ENCODE peak calls at places on chromosomes 3 and 15, in four cellular contexts. One of them, this sample, is unnamed.

GRCh38 chr3:149437710-149438109 is 36.8 kb upstream of the TM4SF4 start:
- DNase-seq in ureter: no peak
- DNase-seq in HCT116: no peak
- DNase-seq in lower leg skin: no peak
- DNase-seq in this sample: no peak

GRCh38 chr15:59886476-59886875 is 117.6 kb upstream of the FOXB1 start:
- DNase-seq in ureter: no peak
- DNase-seq in HCT116: no peak
- DNase-seq in lower leg skin: no peak
- DNase-seq in this sample: no peak

GRCh38 chr3:55519016-55519415 is 31.9 kb upstream of the WNT5A start:
- DNase-seq in ureter: no peak
- DNase-seq in HCT116: no peak
- DNase-seq in lower leg skin: no peak
- DNase-seq in this sample: peak; percentile 48

GRCh38 chr3:48634661-48635221 is 520 bp downstream of the SLC26A6 start:
- DNase-seq in ureter: no peak
- DNase-seq in HCT116: no peak
- DNase-seq in lower leg skin: no peak
- DNase-seq in this sample: peak; percentile 43

GRCh38 chr3:149963485-149963884 is 7.2 kb downstream of the PFN2 start:
- DNase-seq in ureter: no peak
- DNase-seq in HCT116: no peak
- DNase-seq in lower leg skin: no peak
- DNase-seq in this sample: no peak

GRCh38 chr15:58520464-58520863 is 88.7 kb downstream of the LIPC start:
- DNase-seq in ureter: no peak
- DNase-seq in HCT116: no peak
- DNase-seq in lower leg skin: no peak
- DNase-seq in this sample: no peak

GRCh38 chr3:123841476-123842238 is 42.5 kb downstream of the MYLK start:
- DNase-seq in ureter: no peak
- DNase-seq in HCT116: no peak
- DNase-seq in lower leg skin: no peak
- DNase-seq in this sample: no peak

GRCh38 chr3:177906573-177907229 is 629.5 kb upstream of the KCNMB2 start:
- DNase-seq in ureter: no peak
- DNase-seq in HCT116: no peak
- DNase-seq in lower leg skin: no peak
- DNase-seq in this sample: no peak

GRCh38 chr15:56098230-56098899 is 105.0 kb upstream of the NEDD4 start:
- DNase-seq in ureter: no peak
- DNase-seq in HCT116: no peak
- DNase-seq in lower leg skin: no peak
- DNase-seq in this sample: no peak

GRCh38 chr3:106428565-106428994 is 559.8 kb upstream of the CBLB start:
- DNase-seq in ureter: no peak
- DNase-seq in HCT116: no peak
- DNase-seq in lower leg skin: peak; percentile 66
- DNase-seq in this sample: peak; percentile 81

GRCh38 chr3:5633960-5634359 is 446.5 kb downstream of the EDEM1 start:
- DNase-seq in ureter: no peak
- DNase-seq in HCT116: no peak
- DNase-seq in lower leg skin: no peak
- DNase-seq in this sample: no peak

GRCh38 chr15:77013786-77014136 is 18.8 kb downstream of the PSTPIP1 start:
- DNase-seq in ureter: no peak
- DNase-seq in HCT116: peak; percentile 24
- DNase-seq in lower leg skin: no peak
- DNase-seq in this sample: peak; percentile 76

GRCh38 chr3:101936419-101937331 is 87.4 kb downstream of the NFKBIZ start:
- DNase-seq in ureter: no peak
- DNase-seq in HCT116: no peak
- DNase-seq in lower leg skin: no peak
- DNase-seq in this sample: no peak

GRCh38 chr3:110314512-110315114 is 757.0 kb upstream of the NECTIN3 start:
- DNase-seq in ureter: peak; percentile 47
- DNase-seq in HCT116: peak; percentile 72
- DNase-seq in lower leg skin: peak; percentile 29
- DNase-seq in this sample: no peak

GRCh38 chr15:68375716-68376220 is 56.2 kb downstream of the ITGA11 start:
- DNase-seq in ureter: no peak
- DNase-seq in HCT116: no peak
- DNase-seq in lower leg skin: peak; percentile 3
- DNase-seq in this sample: no peak

GRCh38 chr3:108477511-108478147 is 32.8 kb downstream of the MYH15 start:
- DNase-seq in ureter: peak; percentile 56
- DNase-seq in HCT116: peak; percentile 72
- DNase-seq in lower leg skin: peak; percentile 27
- DNase-seq in this sample: peak; percentile 58

GRCh38 chr15:51672100-51672731 is 9.1 kb upstream of the SCG3 start:
- DNase-seq in ureter: no peak
- DNase-seq in HCT116: no peak
- DNase-seq in lower leg skin: no peak
- DNase-seq in this sample: no peak

GRCh38 chr3:161163297-161163696 is 57.8 kb upstream of the NMD3 start:
- DNase-seq in ureter: no peak
- DNase-seq in HCT116: peak; percentile 79
- DNase-seq in lower leg skin: no peak
- DNase-seq in this sample: peak; percentile 79

GRCh38 chr15:42151012-42151615 is 5.3 kb downstream of the PLA2G4F start:
- DNase-seq in ureter: no peak
- DNase-seq in HCT116: no peak
- DNase-seq in lower leg skin: no peak
- DNase-seq in this sample: no peak

GRCh38 chr3:50493086-50493485 is 10.3 kb downstream of the CACNA2D2 start:
- DNase-seq in ureter: no peak
- DNase-seq in HCT116: no peak
- DNase-seq in lower leg skin: no peak
- DNase-seq in this sample: no peak

GRCh38 chr15:68618339-68619302 is 39.8 kb downstream of the CORO2B start:
- DNase-seq in ureter: no peak
- DNase-seq in HCT116: no peak
- DNase-seq in lower leg skin: no peak
- DNase-seq in this sample: no peak

GRCh38 chr3:125594581-125595011 is 701 bp downstream of the OSBPL11 start:
- DNase-seq in ureter: no peak
- DNase-seq in HCT116: no peak
- DNase-seq in lower leg skin: no peak
- DNase-seq in this sample: no peak

GRCh38 chr3:120442975-120443517 is 7.7 kb downstream of the FSTL1 start:
- DNase-seq in ureter: no peak
- DNase-seq in HCT116: no peak
- DNase-seq in lower leg skin: no peak
- DNase-seq in this sample: no peak

GRCh38 chr3:142269777-142270176 is 44.4 kb upstream of the GK5 start:
- DNase-seq in ureter: no peak
- DNase-seq in HCT116: no peak
- DNase-seq in lower leg skin: no peak
- DNase-seq in this sample: no peak

GRCh38 chr15:64844576-64845140 is 2.9 kb downstream of the PLEKHO2 start:
- DNase-seq in ureter: no peak
- DNase-seq in HCT116: no peak
- DNase-seq in lower leg skin: no peak
- DNase-seq in this sample: no peak

GRCh38 chr3:84959470-84960380 is 936 bp downstream of the CADM2 start:
- DNase-seq in ureter: no peak
- DNase-seq in HCT116: no peak
- DNase-seq in lower leg skin: no peak
- DNase-seq in this sample: no peak

GRCh38 chr3:106255870-106256248 is 387.0 kb upstream of the CBLB start:
- DNase-seq in ureter: no peak
- DNase-seq in HCT116: no peak
- DNase-seq in lower leg skin: no peak
- DNase-seq in this sample: no peak

GRCh38 chr3:101729586-101729985 is 5.2 kb downstream of the CEP97 start:
- DNase-seq in ureter: no peak
- DNase-seq in HCT116: no peak
- DNase-seq in lower leg skin: no peak
- DNase-seq in this sample: no peak

GRCh38 chr3:148697311-148698189 is at the start of gene AGTR1:
- DNase-seq in ureter: peak; percentile 49
- DNase-seq in HCT116: no peak
- DNase-seq in lower leg skin: peak; percentile 81
- DNase-seq in this sample: no peak

GRCh38 chr3:132351222-132351806 is 34.1 kb downstream of the ACP3 start:
- DNase-seq in ureter: no peak
- DNase-seq in HCT116: no peak
- DNase-seq in lower leg skin: no peak
- DNase-seq in this sample: no peak

GRCh38 chr15:71366926-71367325 is 251.7 kb downstream of the THSD4 start:
- DNase-seq in ureter: no peak
- DNase-seq in HCT116: no peak
- DNase-seq in lower leg skin: no peak
- DNase-seq in this sample: no peak

GRCh38 chr3:195549931-195550519 is 6.9 kb upstream of the PPP1R2 start:
- DNase-seq in ureter: no peak
- DNase-seq in HCT116: no peak
- DNase-seq in lower leg skin: no peak
- DNase-seq in this sample: peak; percentile 25

GRCh38 chr3:66795365-66795764 is 202.7 kb upstream of the KBTBD8 start:
- DNase-seq in ureter: no peak
- DNase-seq in HCT116: no peak
- DNase-seq in lower leg skin: no peak
- DNase-seq in this sample: no peak